ENCODE peak calls at places on chromosomes 13 and 19, in six cellular contexts. O, X, D, S, K and J are unnamed samples.

GRCh38 chr19:29923653-29924052 is 18.4 kb upstream of the URI1 start:
- DNase-seq in O (no peak), X (no peak), D (no peak), S (no peak), K (no peak), J (no peak)

GRCh38 chr19:8459520-8460260 is 14.9 kb downstream of the HNRNPM start:
- DNase-seq in O (no peak), X (peak), D (no peak), S (no peak), K (no peak), J (no peak)

GRCh38 chr19:11176466-11177193 is 20.7 kb downstream of the KANK2 start:
- DNase-seq in O (no peak), X (no peak), D (no peak), S (no peak), K (no peak), J (no peak)

GRCh38 chr13:66809496-66809895 is 420.6 kb downstream of the PCDH9 start:
- DNase-seq in O (no peak), X (no peak), D (no peak), S (no peak), K (no peak), J (no peak)

GRCh38 chr13:61423879-61424278 is 8.2 kb upstream of the PCDH20 start:
- DNase-seq in O (no peak), X (no peak), D (no peak), S (no peak), K (no peak), J (no peak)

GRCh38 chr19:57465680-57466381 is 8.9 kb upstream of the VN1R1 start:
- DNase-seq in O (no peak), X (peak), D (no peak), S (no peak), K (no peak), J (no peak)

GRCh38 chr13:72792640-72793039 is 10.7 kb downstream of the PIBF1 start:
- DNase-seq in O (no peak), X (no peak), D (no peak), S (no peak), K (no peak), J (no peak)

GRCh38 chr19:10230904-10231623 is at the start of gene S1PR2:
- DNase-seq in O (peak), X (peak), D (peak), S (peak), K (peak), J (no peak)

GRCh38 chr13:48983331-48983730 is 7.6 kb downstream of the FNDC3A start:
- DNase-seq in O (no peak), X (no peak), D (no peak), S (no peak), K (no peak), J (no peak)

GRCh38 chr13:112965103-112965502 is 3.9 kb upstream of the MCF2L start:
- DNase-seq in O (no peak), X (no peak), D (no peak), S (no peak), K (no peak), J (no peak)

GRCh38 chr19:49930483-49931011 is 1.2 kb upstream of the NUP62 start:
- DNase-seq in O (peak), X (peak), D (no peak), S (no peak), K (peak), J (no peak)

GRCh38 chr13:110379905-110380341 is 72.8 kb downstream of the COL4A2 start:
- DNase-seq in O (no peak), X (no peak), D (no peak), S (no peak), K (no peak), J (no peak)

GRCh38 chr19:18645035-18645511 is 8.2 kb downstream of the KLHL26 start:
- DNase-seq in O (no peak), X (no peak), D (no peak), S (no peak), K (no peak), J (no peak)

GRCh38 chr19:16338470-16339360 is 14.1 kb downstream of the KLF2 start:
- DNase-seq in O (no peak), X (peak), D (no peak), S (no peak), K (no peak), J (no peak)

GRCh38 chr19:14795078-14795721 is 16.8 kb upstream of the ADGRE2 start:
- DNase-seq in O (no peak), X (no peak), D (no peak), S (no peak), K (no peak), J (no peak)

GRCh38 chr13:48804836-48805601 is 151.3 kb downstream of the CYSLTR2 start:
- DNase-seq in O (no peak), X (no peak), D (no peak), S (no peak), K (no peak), J (no peak)

GRCh38 chr19:33293255-33294057 is 8.9 kb downstream of the CEBPA start:
- DNase-seq in O (no peak), X (peak), D (peak), S (no peak), K (peak), J (peak)

GRCh38 chr13:110152351-110152750 is 154.6 kb downstream of the COL4A1 start:
- DNase-seq in O (no peak), X (no peak), D (no peak), S (no peak), K (no peak), J (no peak)

GRCh38 chr19:33240181-33240771 is 14.6 kb upstream of the SLC7A10 start:
- DNase-seq in O (no peak), X (no peak), D (no peak), S (no peak), K (no peak), J (no peak)

GRCh38 chr19:4061683-4062575 is 4.8 kb downstream of the ZBTB7A start:
- DNase-seq in O (no peak), X (no peak), D (peak), S (no peak), K (peak), J (no peak)

GRCh38 chr13:107582171-107582570 is 633.2 kb downstream of the LIG4 start:
- DNase-seq in O (no peak), X (no peak), D (no peak), S (no peak), K (no peak), J (no peak)

GRCh38 chr13:30713133-30713532 is 22.2 kb upstream of the ALOX5AP start:
- DNase-seq in O (no peak), X (no peak), D (no peak), S (peak), K (no peak), J (no peak)

GRCh38 chr13:33727356-33728083 is 90.4 kb upstream of the RFC3 start:
- DNase-seq in O (no peak), X (no peak), D (no peak), S (no peak), K (no peak), J (no peak)

GRCh38 chr19:5895890-5896289 is 7.7 kb downstream of the NDUFA11 start:
- DNase-seq in O (no peak), X (no peak), D (no peak), S (no peak), K (no peak), J (no peak)

GRCh38 chr19:41657157-41657556 is 30.3 kb upstream of the CEACAM4 start:
- DNase-seq in O (no peak), X (no peak), D (no peak), S (no peak), K (no peak), J (no peak)

GRCh38 chr13:40519637-40520036 is 146.8 kb downstream of the FOXO1 start:
- DNase-seq in O (peak), X (no peak), D (no peak), S (no peak), K (no peak), J (no peak)

GRCh38 chr13:35518337-35518736 is 41.8 kb upstream of the MAB21L1 start:
- DNase-seq in O (no peak), X (no peak), D (no peak), S (no peak), K (no peak), J (no peak)

GRCh38 chr19:10517361-10517759 is at the start of gene S1PR5:
- DNase-seq in O (no peak), X (no peak), D (peak), S (no peak), K (no peak), J (no peak)

GRCh38 chr13:111247552-111247951 is 72.9 kb upstream of the TEX29 start:
- DNase-seq in O (no peak), X (no peak), D (no peak), S (no peak), K (peak), J (no peak)

GRCh38 chr13:30862707-30863106 is 43.4 kb upstream of the MEDAG start:
- DNase-seq in O (peak), X (peak), D (no peak), S (no peak), K (no peak), J (no peak)

GRCh38 chr19:1449467-1450442 is at the start of gene APC2:
- DNase-seq in O (no peak), X (no peak), D (peak), S (no peak), K (no peak), J (no peak)

GRCh38 chr19:45506246-45506990 is 861 bp upstream of the VASP start:
- DNase-seq in O (peak), X (peak), D (peak), S (peak), K (peak), J (no peak)
- TF ChIP-seq CTCF in O (peak), X (peak), D (peak), S (no peak), K (peak), J (peak)

DNA sequence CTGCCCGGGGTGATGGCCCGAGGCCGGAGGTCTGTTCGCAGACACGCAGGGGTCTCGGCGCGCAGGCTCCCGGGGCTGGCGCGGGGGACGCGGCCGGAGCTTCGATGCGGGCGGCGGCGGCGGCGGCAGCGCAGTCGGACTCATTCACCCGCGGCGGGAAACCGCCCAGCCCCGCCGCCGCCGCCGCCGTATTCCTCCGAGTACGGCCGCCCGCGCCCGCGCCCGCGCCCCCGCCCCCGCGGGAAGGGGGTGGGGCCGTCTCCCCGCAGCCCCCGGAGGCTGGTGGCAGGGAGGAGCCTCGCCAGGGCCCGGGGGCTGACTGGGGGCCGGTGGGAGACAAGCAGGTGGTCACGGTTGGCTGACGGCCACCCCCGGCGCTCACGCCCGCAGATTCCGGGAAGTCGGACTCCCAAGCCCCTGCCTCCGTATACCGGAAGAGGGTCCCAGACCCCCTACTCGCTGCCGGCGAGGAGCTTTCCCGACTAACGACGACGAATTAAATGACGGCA is at the start of gene C2CD4C:
- DNase-seq in O (no peak), X (no peak), D (peak), S (no peak), K (no peak), J (no peak)
- H3K4me3 ChIP-seq in O (peak), X (no peak), D (peak), S (peak), K (peak), J (peak)

GRCh38 chr13:106491928-106492327 is 43.5 kb downstream of the EFNB2 start:
- DNase-seq in O (no peak), X (no peak), D (no peak), S (no peak), K (no peak), J (no peak)
- TF ChIP-seq CTCF in O (no peak), X (no peak), D (no peak), S (no peak), K (no peak), J (no peak)

GRCh38 chr19:34484328-34484727 is 2.8 kb downstream of the WTIP start:
- DNase-seq in O (peak), X (no peak), D (no peak), S (no peak), K (no peak), J (no peak)
- H3K4me3 ChIP-seq in O (peak), X (no peak), D (no peak), S (no peak), K (no peak), J (no peak)

DNA sequence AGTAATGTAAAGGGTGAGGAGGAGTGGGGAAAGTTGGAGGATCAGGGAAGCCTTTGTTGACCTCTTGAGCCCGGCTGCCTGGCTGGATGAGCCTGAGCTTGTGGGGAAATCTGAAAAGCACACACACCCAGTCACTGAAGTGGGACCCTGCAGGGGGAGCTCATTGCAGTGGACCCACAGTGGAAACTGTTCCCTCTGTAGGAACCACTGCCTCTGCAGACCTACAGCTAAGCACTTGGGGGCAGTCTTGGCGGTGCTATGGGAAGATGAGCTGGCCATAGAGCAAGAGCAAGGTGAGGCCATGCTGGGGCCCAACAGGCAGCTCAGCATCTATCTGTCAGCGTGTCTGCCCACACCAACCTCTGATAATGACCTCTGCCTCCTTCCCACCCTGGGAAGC is 294.8 kb downstream of the TSHZ3 start:
- DNase-seq in O (peak), X (peak), D (peak), S (no peak), K (peak), J (peak)
- TF ChIP-seq CTCF in O (peak), X (peak), D (peak), S (no peak), K (peak), J (peak)